ENCODE peak calls at places on chromosomes 7 and 10, in four cellular contexts. One of them, this sample, is unnamed.

GRCh38 chr7:128113839-128114238 is 82.6 kb upstream of the LRRC4 start:
- DNase-seq in stimulated activated CD4-positive, alpha-beta T cell treated with anti-CD3 and anti-CD28 coated beads, Interleukin-2, amount 100 ng/mL, for 4 hours: no peak
- DNase-seq in fibroblast of lung: no peak
- DNase-seq in NCI-H1105 treated with DMSO at 0.1 percent for 48 hours: no peak
- DNase-seq in this sample: no peak

GRCh38 chr10:44510716-44511115 is 125.8 kb upstream of the CXCL12 start:
- DNase-seq in stimulated activated CD4-positive, alpha-beta T cell treated with anti-CD3 and anti-CD28 coated beads, Interleukin-2, amount 100 ng/mL, for 4 hours: no peak
- DNase-seq in fibroblast of lung: peak; percentile 93
- DNase-seq in NCI-H1105 treated with DMSO at 0.1 percent for 48 hours: no peak
- DNase-seq in this sample: peak; percentile 34

GRCh38 chr10:80191589-80192270 is 13.6 kb downstream of the ANXA11 start:
- DNase-seq in stimulated activated CD4-positive, alpha-beta T cell treated with anti-CD3 and anti-CD28 coated beads, Interleukin-2, amount 100 ng/mL, for 4 hours: no peak
- DNase-seq in fibroblast of lung: no peak
- DNase-seq in NCI-H1105 treated with DMSO at 0.1 percent for 48 hours: no peak
- DNase-seq in this sample: no peak

GRCh38 chr7:151552352-151553028 is 32.8 kb upstream of the RHEB start:
- DNase-seq in stimulated activated CD4-positive, alpha-beta T cell treated with anti-CD3 and anti-CD28 coated beads, Interleukin-2, amount 100 ng/mL, for 4 hours: no peak
- DNase-seq in fibroblast of lung: no peak
- DNase-seq in NCI-H1105 treated with DMSO at 0.1 percent for 48 hours: peak; percentile 95
- DNase-seq in this sample: no peak

GRCh38 chr7:99447943-99448342 is 9.2 kb downstream of the CPSF4 start:
- DNase-seq in stimulated activated CD4-positive, alpha-beta T cell treated with anti-CD3 and anti-CD28 coated beads, Interleukin-2, amount 100 ng/mL, for 4 hours: no peak
- DNase-seq in fibroblast of lung: no peak
- DNase-seq in NCI-H1105 treated with DMSO at 0.1 percent for 48 hours: no peak
- DNase-seq in this sample: no peak

GRCh38 chr10:133292919-133293809 is 15.5 kb downstream of the TUBGCP2 start:
- DNase-seq in stimulated activated CD4-positive, alpha-beta T cell treated with anti-CD3 and anti-CD28 coated beads, Interleukin-2, amount 100 ng/mL, for 4 hours: no peak
- DNase-seq in fibroblast of lung: peak; percentile 60
- DNase-seq in NCI-H1105 treated with DMSO at 0.1 percent for 48 hours: no peak
- DNase-seq in this sample: no peak

GRCh38 chr10:116704926-116705325 is 37.4 kb downstream of the HSPA12A start:
- DNase-seq in stimulated activated CD4-positive, alpha-beta T cell treated with anti-CD3 and anti-CD28 coated beads, Interleukin-2, amount 100 ng/mL, for 4 hours: no peak
- DNase-seq in fibroblast of lung: no peak
- DNase-seq in NCI-H1105 treated with DMSO at 0.1 percent for 48 hours: peak; percentile 74
- DNase-seq in this sample: no peak

GRCh38 chr7:134662166-134662870 is 15.7 kb downstream of the BPGM start:
- DNase-seq in stimulated activated CD4-positive, alpha-beta T cell treated with anti-CD3 and anti-CD28 coated beads, Interleukin-2, amount 100 ng/mL, for 4 hours: no peak
- DNase-seq in fibroblast of lung: peak; percentile 44
- DNase-seq in NCI-H1105 treated with DMSO at 0.1 percent for 48 hours: no peak
- DNase-seq in this sample: no peak

GRCh38 chr10:59135275-59135674 is 41.2 kb upstream of the PHYHIPL start:
- DNase-seq in stimulated activated CD4-positive, alpha-beta T cell treated with anti-CD3 and anti-CD28 coated beads, Interleukin-2, amount 100 ng/mL, for 4 hours: no peak
- DNase-seq in fibroblast of lung: no peak
- DNase-seq in NCI-H1105 treated with DMSO at 0.1 percent for 48 hours: no peak
- DNase-seq in this sample: no peak

GRCh38 chr10:124449170-124450009 is 445 bp downstream of the NKX1-2 start:
- DNase-seq in stimulated activated CD4-positive, alpha-beta T cell treated with anti-CD3 and anti-CD28 coated beads, Interleukin-2, amount 100 ng/mL, for 4 hours: no peak
- DNase-seq in fibroblast of lung: no peak
- DNase-seq in NCI-H1105 treated with DMSO at 0.1 percent for 48 hours: no peak
- DNase-seq in this sample: no peak

GRCh38 chr10:110893559-110894179 is 21.9 kb downstream of the PDCD4 start:
- DNase-seq in stimulated activated CD4-positive, alpha-beta T cell treated with anti-CD3 and anti-CD28 coated beads, Interleukin-2, amount 100 ng/mL, for 4 hours: no peak
- DNase-seq in fibroblast of lung: peak; percentile 33
- DNase-seq in NCI-H1105 treated with DMSO at 0.1 percent for 48 hours: peak; percentile 25
- DNase-seq in this sample: peak; percentile 39

This sample was measured in NCI-H446 treated with DMSO at 0.1 percent for 48 hours.